ENCODE peak calls at places on chromosome 14, in eight cellular contexts. U is iPS DF 6.9; G is ovary; B is neuronal stem cell; Y is naive thymus-derived CD4-positive, alpha-beta T cell; Z is fibroblast of mammary gland; A is psoas muscle; S is brain microvascular endothelial cell. H is an unnamed sample.

GRCh38 chr14:99774526-99775307 is 18.5 kb upstream of the EML1 start:
- DNase-seq in U (no peak), G (peak; percentile 39), B (no peak), Y (no peak), Z (no peak), A (no peak), S (no peak), H (no peak)

GRCh38 chr14:74908861-74909341 is 14.2 kb downstream of the RPS6KL1 start:
- DNase-seq in U (no peak), G (no peak), B (no peak), Y (no peak), Z (no peak), A (no peak), S (no peak), H (no peak)

GRCh38 chr14:72291908-72292688 is 359.9 kb downstream of the RGS6 start:
- DNase-seq in U (peak; percentile 25), G (no peak), B (peak; percentile 63), Y (no peak), Z (peak; percentile 28), A (no peak), S (peak; percentile 52), H (peak; percentile 54)

GRCh38 chr14:88551936-88552565 is 2.8 kb downstream of the PTPN21 start:
- DNase-seq in U (no peak), G (peak; percentile 26), B (no peak), Y (no peak), Z (peak; percentile 27), A (peak; percentile 21), S (no peak), H (no peak)

GRCh38 chr14:68621400-68622365 is 171.2 kb downstream of the ZFP36L1 start:
- DNase-seq in U (no peak), G (no peak), B (no peak), Y (no peak), Z (peak; percentile 80), A (no peak), S (peak; percentile 78), H (no peak)

GRCh38 chr14:52467515-52468266 is 84.6 kb downstream of the TXNDC16 start:
- DNase-seq in U (no peak), G (no peak), B (no peak), Y (no peak), Z (no peak), A (no peak), S (no peak), H (no peak)

GRCh38 chr14:74595006-74595735 is 16.9 kb downstream of the LTBP2 start:
- DNase-seq in U (no peak), G (peak; percentile 84), B (no peak), Y (no peak), Z (peak; percentile 89), A (peak; percentile 82), S (no peak), H (no peak)

GRCh38 chr14:102893452-102893851 is 29.0 kb upstream of the AMN start:
- DNase-seq in U (no peak), G (no peak), B (no peak), Y (no peak), Z (peak; percentile 98), A (peak; percentile 62), S (peak; percentile 89), H (no peak)

GRCh38 chr14:85688024-85688423 is 158.1 kb downstream of the FLRT2 start:
- DNase-seq in U (no peak), G (no peak), B (no peak), Y (no peak), Z (peak; percentile 69), A (no peak), S (no peak), H (no peak)

GRCh38 chr14:103056322-103057027 is 874 bp downstream of the CDC42BPB start:
- DNase-seq in U (no peak), G (peak; percentile 66), B (no peak), Y (no peak), Z (peak; percentile 72), A (peak; percentile 82), S (peak; percentile 61), H (no peak)

GRCh38 chr14:32109676-32110075 is 32.6 kb downstream of the ARHGAP5 start:
- DNase-seq in U (no peak), G (no peak), B (no peak), Y (no peak), Z (peak; percentile 80), A (no peak), S (peak; percentile 76), H (no peak)

GRCh38 chr14:98926151-98926550 is 345.8 kb downstream of the BCL11B start:
- DNase-seq in U (no peak), G (no peak), B (no peak), Y (no peak), Z (no peak), A (no peak), S (no peak), H (peak; percentile 95)

GRCh38 chr14:75315143-75315542 is 36.5 kb downstream of the FOS start:
- DNase-seq in U (no peak), G (no peak), B (no peak), Y (no peak), Z (peak; percentile 69), A (no peak), S (peak; percentile 54), H (no peak)

GRCh38 chr14:72961579-72962335 is 35.5 kb downstream of the DCAF4 start:
- DNase-seq in U (no peak), G (no peak), B (no peak), Y (no peak), Z (peak; percentile 20), A (no peak), S (no peak), H (no peak)

GRCh38 chr14:22071001-22071400 is 397.4 kb upstream of the OR4E1 start:
- DNase-seq in U (no peak), G (no peak), B (no peak), Y (peak; percentile 39), Z (no peak), A (no peak), S (no peak), H (no peak)

GRCh38 chr14:60904381-60904780 is 76.5 kb downstream of the TRMT5 start:
- DNase-seq in U (no peak), G (no peak), B (no peak), Y (no peak), Z (no peak), A (no peak), S (no peak), H (no peak)

GRCh38 chr14:69351385-69351784 is 46.7 kb downstream of the ERH start:
- DNase-seq in U (no peak), G (no peak), B (no peak), Y (no peak), Z (no peak), A (no peak), S (no peak), H (no peak)

GRCh38 chr14:92513204-92513965 is at the start of gene RIN3:
- DNase-seq in U (no peak), G (peak; percentile 50), B (peak; percentile 31), Y (peak; percentile 43), Z (peak; percentile 54), A (peak; percentile 61), S (peak; percentile 34), H (no peak)
- H3K4me3 ChIP-seq in U (peak within 1 kb of the TSS; percentile 59), G (peak within 1 kb of the TSS; percentile 55), B (peak within 1 kb of the TSS; percentile 54), Y (peak within 1 kb of the TSS; percentile 76), Z (peak within 1 kb of the TSS; percentile 71), A (peak within 1 kb of the TSS; percentile 74), S (peak within 1 kb of the TSS; percentile 74), H (peak within 1 kb of the TSS; percentile 54)

DNA sequence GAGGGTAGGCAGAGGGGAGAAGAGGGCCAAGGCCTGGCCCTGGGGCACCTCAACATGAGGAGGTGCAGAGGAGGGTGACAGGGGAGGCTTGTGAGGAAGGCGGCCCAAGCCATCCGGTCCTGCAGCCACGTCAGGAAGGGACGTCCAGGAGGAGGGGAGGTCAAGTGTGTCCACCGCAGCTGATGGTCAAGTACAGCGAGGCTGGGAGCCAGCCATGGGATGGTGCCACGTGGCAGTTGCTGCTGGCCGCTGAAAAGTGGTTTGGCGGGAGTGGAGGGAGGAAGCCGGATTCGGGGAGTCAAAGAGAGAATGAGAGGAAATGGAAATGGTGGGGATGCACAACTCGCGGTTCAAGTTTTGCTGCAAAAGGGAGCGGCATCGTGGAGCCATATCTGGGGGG is 41.2 kb downstream of the PRIMA1 start:
- DNase-seq in U (no peak), G (no peak), B (no peak), Y (no peak), Z (no peak), A (no peak), S (no peak), H (no peak)
- H3K4me3 ChIP-seq in U (no peak overlapping the region), G (no peak overlapping the region), B (no peak overlapping the region), Y (no peak overlapping the region), Z (no peak overlapping the region), A (no peak overlapping the region), S (no peak overlapping the region), H (no peak overlapping the region)

GRCh38 chr14:37197421-37198272 is at the start of gene MIPOL1:
- DNase-seq in U (peak; percentile 20), G (peak; percentile 87), B (peak; percentile 61), Y (peak; percentile 23), Z (peak; percentile 82), A (peak; percentile 90), S (peak; percentile 78), H (no peak)

GRCh38 chr14:37195327-37195726 is 2.4 kb upstream of the MIPOL1 start:
- DNase-seq in U (no peak), G (no peak), B (no peak), Y (no peak), Z (peak; percentile 80), A (no peak), S (no peak), H (no peak)

GRCh38 chr14:37198273-37198598 is 499 bp downstream of the MIPOL1 start:
- DNase-seq in U (no peak), G (no peak), B (no peak), Y (no peak), Z (no peak), A (no peak), S (no peak), H (no peak)

GRCh38 chr14:37198907-37199306 is 1.2 kb downstream of the MIPOL1 start:
- DNase-seq in U (no peak), G (no peak), B (no peak), Y (no peak), Z (no peak), A (no peak), S (no peak), H (no peak)

GRCh38 chr14:37196604-37197420 is 925 bp upstream of the MIPOL1 start:
- DNase-seq in U (no peak), G (no peak), B (no peak), Y (no peak), Z (peak; percentile 42), A (no peak), S (no peak), H (no peak)
- H3K4me3 ChIP-seq in U (no peak overlapping the region), G (peak overlapping the region; percentile 50), B (peak overlapping the region; percentile 60), Y (no peak overlapping the region), Z (peak overlapping the region; percentile 81), A (peak overlapping the region; percentile 81), S (peak overlapping the region; percentile 82), H (no peak overlapping the region)

DNA sequence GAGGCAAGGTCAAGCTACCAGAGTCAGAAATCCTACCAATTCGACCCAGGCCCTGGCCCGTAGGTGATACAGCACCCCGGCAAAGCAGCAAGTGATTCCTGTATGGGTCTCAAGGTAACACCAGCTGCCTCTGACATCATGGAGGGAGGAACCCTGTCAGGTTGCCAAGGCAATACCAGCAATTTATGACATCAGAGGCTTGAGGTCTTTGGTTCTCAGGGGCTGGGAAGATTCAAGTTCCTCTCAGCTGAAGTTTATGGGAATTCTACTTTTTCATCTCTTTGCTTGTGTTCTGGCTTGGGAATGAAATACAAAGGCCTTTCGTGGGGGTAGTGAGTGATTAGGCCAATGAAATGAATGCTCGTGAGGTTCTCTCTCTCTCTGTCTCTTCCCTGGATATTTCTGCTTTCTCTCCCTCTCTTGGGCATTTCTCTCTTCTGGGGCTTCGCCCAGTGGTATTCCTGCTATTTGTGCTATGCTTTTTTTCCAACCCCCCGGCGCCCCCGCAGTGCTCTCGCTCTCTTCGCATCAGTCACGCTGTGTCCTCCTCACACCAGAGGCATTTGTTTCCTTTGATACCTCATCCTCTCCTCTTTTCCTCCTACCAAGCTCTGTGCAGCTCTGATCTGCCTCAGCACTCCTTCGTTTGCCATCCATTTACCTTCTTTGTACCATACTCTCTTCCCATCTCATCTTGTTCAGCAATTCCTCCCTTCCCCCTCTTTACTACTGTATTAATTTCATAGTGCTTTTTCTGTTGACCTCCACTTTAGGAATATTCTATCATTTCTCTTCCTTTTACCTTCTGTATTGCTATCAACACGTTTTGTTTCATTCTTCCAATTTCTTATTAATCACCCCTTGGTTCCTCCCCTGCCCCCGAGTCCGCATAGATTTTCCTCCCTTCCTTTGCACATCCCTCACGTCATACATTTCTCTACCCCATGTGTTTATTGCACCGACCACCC is 2.9 kb downstream of the ZFHX2 start:
- DNase-seq in U (no peak), G (no peak), B (no peak), Y (no peak), Z (peak; percentile 40), A (no peak), S (peak; percentile 64), H (no peak)
- H3K4me3 ChIP-seq in U (no peak overlapping the region), G (no peak overlapping the region), B (no peak overlapping the region), Y (no peak overlapping the region), Z (no peak overlapping the region), A (no peak overlapping the region), S (no peak overlapping the region), H (no peak overlapping the region)